ENCODE peak calls at places on chromosomes 6 and 20, in nine cellular contexts. One of them, this sample, is unnamed.

GRCh38 chr20:44721785-44722054 is 6.6 kb downstream of the CCN5 start:
- DNase-seq in epithelial cell of esophagus: no peak
- DNase-seq in pancreas: no peak
- DNase-seq in esophagus muscularis mucosa: no peak
- DNase-seq in fibroblast of the aortic adventitia: no peak
- DNase-seq in AG09309: no peak
- DNase-seq in mucosa of descending colon: no peak
- DNase-seq in AG10803: no peak
- DNase-seq in astrocyte of the spinal cord: no peak
- DNase-seq in this sample: no peak

GRCh38 chr20:5719861-5720401 is 30.3 kb upstream of the SHLD1 start:
- DNase-seq in pancreas: no peak
- DNase-seq in esophagus muscularis mucosa: no peak
- DNase-seq in AG10803: no peak
- DNase-seq in astrocyte of the spinal cord: peak
- DNase-seq in AG09309: no peak
- DNase-seq in epithelial cell of esophagus: peak
- DNase-seq in fibroblast of the aortic adventitia: peak
- DNase-seq in mucosa of descending colon: no peak
- DNase-seq in this sample: peak

GRCh38 chr6:45637611-45638257 is 260.0 kb upstream of the SUPT3H start:
- DNase-seq in mucosa of descending colon: no peak
- DNase-seq in fibroblast of the aortic adventitia: no peak
- DNase-seq in astrocyte of the spinal cord: peak
- DNase-seq in esophagus muscularis mucosa: no peak
- DNase-seq in AG09309: no peak
- DNase-seq in AG10803: no peak
- DNase-seq in epithelial cell of esophagus: no peak
- DNase-seq in pancreas: no peak
- DNase-seq in this sample: no peak

GRCh38 chr6:56076033-56076432 is 171.3 kb downstream of the COL21A1 start:
- DNase-seq in AG09309: no peak
- DNase-seq in fibroblast of the aortic adventitia: no peak
- DNase-seq in esophagus muscularis mucosa: no peak
- DNase-seq in astrocyte of the spinal cord: no peak
- DNase-seq in mucosa of descending colon: no peak
- DNase-seq in AG10803: no peak
- DNase-seq in pancreas: no peak
- DNase-seq in epithelial cell of esophagus: peak
- DNase-seq in this sample: no peak

GRCh38 chr6:140660295-140660694 is 1285.8 kb upstream of the CITED2 start:
- DNase-seq in epithelial cell of esophagus: no peak
- DNase-seq in esophagus muscularis mucosa: no peak
- DNase-seq in mucosa of descending colon: no peak
- DNase-seq in astrocyte of the spinal cord: peak
- DNase-seq in AG09309: no peak
- DNase-seq in fibroblast of the aortic adventitia: peak
- DNase-seq in AG10803: peak
- DNase-seq in pancreas: no peak
- DNase-seq in this sample: no peak

GRCh38 chr6:25842526-25842925 is 10.7 kb upstream of the SLC17A1 start:
- DNase-seq in fibroblast of the aortic adventitia: no peak
- DNase-seq in astrocyte of the spinal cord: no peak
- DNase-seq in AG09309: no peak
- DNase-seq in epithelial cell of esophagus: no peak
- DNase-seq in AG10803: no peak
- DNase-seq in pancreas: no peak
- DNase-seq in esophagus muscularis mucosa: no peak
- DNase-seq in mucosa of descending colon: no peak
- DNase-seq in this sample: no peak

GRCh38 chr6:169020821-169021220 is 232.8 kb downstream of the THBS2 start:
- DNase-seq in fibroblast of the aortic adventitia: no peak
- DNase-seq in AG10803: no peak
- DNase-seq in esophagus muscularis mucosa: peak
- DNase-seq in pancreas: no peak
- DNase-seq in mucosa of descending colon: no peak
- DNase-seq in AG09309: no peak
- DNase-seq in epithelial cell of esophagus: no peak
- DNase-seq in astrocyte of the spinal cord: no peak
- DNase-seq in this sample: no peak

GRCh38 chr20:64268180-64268579 is 12.6 kb downstream of the PCMTD2 start:
- DNase-seq in esophagus muscularis mucosa: no peak
- DNase-seq in astrocyte of the spinal cord: no peak
- DNase-seq in pancreas: no peak
- DNase-seq in epithelial cell of esophagus: no peak
- DNase-seq in mucosa of descending colon: no peak
- DNase-seq in AG09309: no peak
- DNase-seq in fibroblast of the aortic adventitia: no peak
- DNase-seq in AG10803: no peak
- DNase-seq in this sample: no peak

GRCh38 chr20:22430154-22430745 is 154.1 kb downstream of the FOXA2 start:
- DNase-seq in esophagus muscularis mucosa: no peak
- DNase-seq in AG09309: no peak
- DNase-seq in astrocyte of the spinal cord: no peak
- DNase-seq in mucosa of descending colon: no peak
- DNase-seq in epithelial cell of esophagus: peak
- DNase-seq in fibroblast of the aortic adventitia: no peak
- DNase-seq in AG10803: no peak
- DNase-seq in pancreas: no peak
- DNase-seq in this sample: no peak

GRCh38 chr6:30150671-30151395 is 10.2 kb downstream of the TRIM10 start:
- DNase-seq in astrocyte of the spinal cord: no peak
- DNase-seq in fibroblast of the aortic adventitia: peak
- DNase-seq in AG10803: peak
- DNase-seq in mucosa of descending colon: no peak
- DNase-seq in AG09309: no peak
- DNase-seq in esophagus muscularis mucosa: peak
- DNase-seq in epithelial cell of esophagus: no peak
- DNase-seq in pancreas: no peak
- DNase-seq in this sample: no peak

DNA sequence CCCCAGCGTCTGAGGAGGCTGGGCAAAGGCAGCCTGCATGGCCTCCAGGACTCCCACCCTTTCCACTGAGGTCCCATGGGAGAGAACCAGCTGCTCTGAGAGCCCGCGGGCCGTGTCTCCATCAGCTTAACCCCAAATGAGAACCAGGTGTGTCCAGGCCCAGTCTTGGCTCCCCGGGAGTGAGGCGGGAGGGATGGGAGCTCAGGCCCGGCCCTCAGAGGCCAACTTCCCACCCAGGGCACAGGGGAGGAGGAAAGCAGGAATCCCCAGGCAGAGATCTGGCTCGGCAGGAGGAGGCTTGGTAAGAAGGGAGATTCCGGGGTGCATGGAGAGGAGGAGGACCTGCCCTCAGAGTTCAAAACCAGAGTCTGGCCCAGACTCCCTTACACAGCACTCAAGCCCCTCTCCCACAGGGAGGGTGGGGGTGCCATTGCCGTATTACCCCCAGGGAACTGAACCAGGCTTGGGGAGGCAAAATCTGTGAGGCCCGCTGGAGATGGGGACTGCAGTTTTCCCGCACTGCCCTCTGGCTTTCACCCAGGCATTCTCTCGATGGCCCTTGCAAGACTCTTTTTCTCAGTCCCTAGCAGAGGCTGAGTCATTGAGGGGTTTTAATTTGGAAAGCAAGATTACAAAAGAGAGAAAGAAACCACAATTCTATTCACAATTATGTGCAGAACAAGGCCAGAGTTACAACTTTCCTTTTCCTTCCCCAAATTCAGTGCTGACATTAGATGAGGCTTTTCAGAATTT is 17.1 kb downstream of the FOXF2 start:
- DNase-seq in AG09309: peak
- DNase-seq in epithelial cell of esophagus: no peak
- DNase-seq in AG10803: peak
- DNase-seq in esophagus muscularis mucosa: no peak
- DNase-seq in fibroblast of the aortic adventitia: peak
- DNase-seq in pancreas: no peak
- DNase-seq in astrocyte of the spinal cord: no peak
- DNase-seq in mucosa of descending colon: no peak
- DNase-seq in this sample: no peak
- TF ChIP-seq CTCF in AG09309: peak
- TF ChIP-seq CTCF in epithelial cell of esophagus: no peak
- TF ChIP-seq CTCF in AG10803: no peak
- TF ChIP-seq CTCF in esophagus muscularis mucosa: no peak
- TF ChIP-seq CTCF in fibroblast of the aortic adventitia: no peak
- TF ChIP-seq CTCF in pancreas: no peak
- TF ChIP-seq CTCF in astrocyte of the spinal cord: no peak
- TF ChIP-seq CTCF in mucosa of descending colon: no peak
- TF ChIP-seq CTCF in this sample: no peak

GRCh38 chr20:14264869-14265268 is 72.5 kb downstream of the FLRT3 start:
- DNase-seq in pancreas: no peak
- DNase-seq in AG09309: peak
- DNase-seq in mucosa of descending colon: no peak
- DNase-seq in fibroblast of the aortic adventitia: peak
- DNase-seq in AG10803: peak
- DNase-seq in astrocyte of the spinal cord: peak
- DNase-seq in esophagus muscularis mucosa: no peak
- DNase-seq in epithelial cell of esophagus: peak
- DNase-seq in this sample: no peak
- TF ChIP-seq CTCF in pancreas: no peak
- TF ChIP-seq CTCF in AG09309: peak
- TF ChIP-seq CTCF in mucosa of descending colon: no peak
- TF ChIP-seq CTCF in fibroblast of the aortic adventitia: peak
- TF ChIP-seq CTCF in AG10803: peak
- TF ChIP-seq CTCF in astrocyte of the spinal cord: peak
- TF ChIP-seq CTCF in esophagus muscularis mucosa: peak
- TF ChIP-seq CTCF in epithelial cell of esophagus: peak
- TF ChIP-seq CTCF in this sample: no peak

GRCh38 chr6:27870486-27870885 is 41.7 kb downstream of the OR2B2 start:
- DNase-seq in AG09309: no peak
- DNase-seq in pancreas: no peak
- DNase-seq in AG10803: peak
- DNase-seq in mucosa of descending colon: no peak
- DNase-seq in astrocyte of the spinal cord: no peak
- DNase-seq in esophagus muscularis mucosa: no peak
- DNase-seq in fibroblast of the aortic adventitia: no peak
- DNase-seq in epithelial cell of esophagus: no peak
- DNase-seq in this sample: no peak

GRCh38 chr6:27872634-27873028 is 39.6 kb downstream of the OR2B2 start:
- DNase-seq in esophagus muscularis mucosa: no peak
- DNase-seq in AG10803: no peak
- DNase-seq in fibroblast of the aortic adventitia: no peak
- DNase-seq in AG09309: no peak
- DNase-seq in mucosa of descending colon: no peak
- DNase-seq in epithelial cell of esophagus: no peak
- DNase-seq in pancreas: no peak
- DNase-seq in astrocyte of the spinal cord: no peak
- DNase-seq in this sample: no peak

GRCh38 chr6:27873101-27874030 is 38.8 kb downstream of the OR2B2 start:
- DNase-seq in esophagus muscularis mucosa: no peak
- DNase-seq in AG09309: no peak
- DNase-seq in epithelial cell of esophagus: peak
- DNase-seq in astrocyte of the spinal cord: peak
- DNase-seq in pancreas: peak
- DNase-seq in mucosa of descending colon: peak
- DNase-seq in fibroblast of the aortic adventitia: peak
- DNase-seq in AG10803: peak
- DNase-seq in this sample: peak

GRCh38 chr6:27867941-27868705 is 44.1 kb downstream of the OR2B2 start:
- DNase-seq in AG09309: no peak
- DNase-seq in pancreas: no peak
- DNase-seq in AG10803: peak
- DNase-seq in fibroblast of the aortic adventitia: no peak
- DNase-seq in mucosa of descending colon: no peak
- DNase-seq in astrocyte of the spinal cord: peak
- DNase-seq in esophagus muscularis mucosa: no peak
- DNase-seq in epithelial cell of esophagus: no peak
- DNase-seq in this sample: no peak

GRCh38 chr6:27871919-27872633 is 40.1 kb downstream of the OR2B2 start:
- DNase-seq in astrocyte of the spinal cord: peak
- DNase-seq in esophagus muscularis mucosa: no peak
- DNase-seq in AG09309: peak
- DNase-seq in fibroblast of the aortic adventitia: peak
- DNase-seq in AG10803: peak
- DNase-seq in epithelial cell of esophagus: peak
- DNase-seq in pancreas: peak
- DNase-seq in mucosa of descending colon: peak
- DNase-seq in this sample: peak
- TF ChIP-seq CTCF in astrocyte of the spinal cord: peak
- TF ChIP-seq CTCF in esophagus muscularis mucosa: no peak
- TF ChIP-seq CTCF in AG09309: peak
- TF ChIP-seq CTCF in fibroblast of the aortic adventitia: no peak
- TF ChIP-seq CTCF in AG10803: peak
- TF ChIP-seq CTCF in epithelial cell of esophagus: peak
- TF ChIP-seq CTCF in pancreas: no peak
- TF ChIP-seq CTCF in mucosa of descending colon: no peak
- TF ChIP-seq CTCF in this sample: no peak

GRCh38 chr6:34194770-34195169 is 41.9 kb upstream of the HMGA1 start:
- DNase-seq in astrocyte of the spinal cord: no peak
- DNase-seq in fibroblast of the aortic adventitia: no peak
- DNase-seq in mucosa of descending colon: no peak
- DNase-seq in esophagus muscularis mucosa: no peak
- DNase-seq in AG09309: no peak
- DNase-seq in epithelial cell of esophagus: no peak
- DNase-seq in AG10803: no peak
- DNase-seq in pancreas: no peak
- DNase-seq in this sample: no peak
- TF ChIP-seq CTCF in astrocyte of the spinal cord: peak
- TF ChIP-seq CTCF in fibroblast of the aortic adventitia: peak
- TF ChIP-seq CTCF in mucosa of descending colon: no peak
- TF ChIP-seq CTCF in esophagus muscularis mucosa: no peak
- TF ChIP-seq CTCF in AG09309: peak
- TF ChIP-seq CTCF in epithelial cell of esophagus: no peak
- TF ChIP-seq CTCF in AG10803: no peak
- TF ChIP-seq CTCF in pancreas: no peak
- TF ChIP-seq CTCF in this sample: no peak

DNA sequence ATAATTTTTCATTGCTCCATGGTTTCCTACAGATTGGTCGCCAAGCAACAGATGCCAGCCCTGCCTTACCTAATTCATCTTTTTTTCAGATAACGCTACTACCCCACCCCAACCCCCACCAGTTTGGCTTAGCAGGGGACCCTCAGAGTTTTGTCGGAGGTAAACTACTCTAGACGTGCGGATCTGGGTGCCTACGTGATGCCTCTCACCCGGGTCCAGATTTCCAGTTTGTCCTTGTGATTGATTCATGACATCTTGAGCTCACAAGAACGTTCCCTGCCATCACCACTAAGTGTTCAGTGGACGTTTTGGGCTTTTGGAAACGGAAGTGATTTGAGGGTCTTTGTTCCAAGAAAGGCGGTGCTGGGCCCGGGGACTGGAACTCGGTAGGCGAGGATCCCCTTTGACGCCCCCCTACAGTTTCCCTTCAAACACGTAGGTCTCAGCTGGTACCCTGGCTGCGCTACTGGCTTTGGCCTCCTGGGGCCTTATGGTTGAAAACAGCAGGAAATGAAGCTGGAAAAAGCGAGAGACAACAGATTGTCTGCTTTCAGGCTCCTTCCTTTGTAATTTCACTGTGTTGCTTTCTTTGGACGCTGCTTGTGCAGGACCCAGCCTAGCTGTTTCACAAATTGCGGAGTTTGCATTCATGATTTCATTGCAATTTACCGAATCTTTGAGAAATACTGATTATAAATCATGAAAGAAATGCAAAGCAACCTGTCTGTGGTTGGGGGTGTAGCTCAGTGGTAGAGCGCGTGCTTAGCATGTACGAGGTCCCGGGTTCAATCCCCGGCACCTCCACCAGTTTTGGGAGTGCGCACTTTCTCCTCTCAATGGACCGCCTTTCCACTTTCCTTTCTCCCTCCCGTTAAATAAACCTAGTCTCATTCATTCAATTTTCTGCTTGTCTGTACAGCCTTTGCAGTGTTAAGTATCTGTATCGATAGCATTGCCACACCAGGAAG is 81.0 kb downstream of the GPX5 start:
- DNase-seq in pancreas: no peak
- DNase-seq in epithelial cell of esophagus: peak
- DNase-seq in astrocyte of the spinal cord: peak
- DNase-seq in fibroblast of the aortic adventitia: peak
- DNase-seq in AG09309: no peak
- DNase-seq in mucosa of descending colon: no peak
- DNase-seq in AG10803: peak
- DNase-seq in esophagus muscularis mucosa: no peak
- DNase-seq in this sample: no peak
- TF ChIP-seq CTCF in pancreas: peak
- TF ChIP-seq CTCF in epithelial cell of esophagus: peak
- TF ChIP-seq CTCF in astrocyte of the spinal cord: peak
- TF ChIP-seq CTCF in fibroblast of the aortic adventitia: peak
- TF ChIP-seq CTCF in AG09309: peak
- TF ChIP-seq CTCF in mucosa of descending colon: no peak
- TF ChIP-seq CTCF in AG10803: peak
- TF ChIP-seq CTCF in esophagus muscularis mucosa: no peak
- TF ChIP-seq CTCF in this sample: no peak